ENCODE peak calls at places on chromosomes 13 and 19, in nine cellular contexts. L, F, J, G, P, W, R, X and V are unnamed samples.

GRCh38 chr19:50331187-50332013 is 2.2 kb upstream of the KCNC3 start:
- DNase-seq in L (no peak), F (no peak), J (no peak), G (no peak), P (no peak), W (no peak), R (no peak), X (no peak), V (no peak)

GRCh38 chr13:78600317-78600899 is 2.9 kb downstream of the POU4F1 start:
- DNase-seq in L (no peak), F (no peak), J (no peak), G (no peak), P (no peak), W (no peak), R (no peak), X (no peak), V (no peak)

GRCh38 chr19:6185093-6185824 is 49.8 kb downstream of the ACSBG2 start:
- DNase-seq in L (no peak), F (no peak), J (no peak), G (no peak), P (no peak), W (no peak), R (no peak), X (no peak), V (no peak)

GRCh38 chr13:51834581-51835158 is 10.3 kb downstream of the TMEM272 start:
- DNase-seq in L (no peak), F (no peak), J (no peak), G (no peak), P (no peak), W (no peak), R (no peak), X (no peak), V (peak)

GRCh38 chr19:17026706-17027427 is at the start of gene CPAMD8:
- DNase-seq in L (no peak), F (no peak), J (no peak), G (no peak), P (no peak), W (no peak), R (no peak), X (no peak), V (no peak)

GRCh38 chr13:85724554-85725432 is 74.4 kb downstream of the SLITRK6 start:
- DNase-seq in L (no peak), F (no peak), J (no peak), G (no peak), P (no peak), W (no peak), R (no peak), X (peak), V (no peak)

GRCh38 chr19:4693078-4693350 is 22.9 kb upstream of the MYDGF start:
- DNase-seq in L (no peak), F (no peak), J (no peak), G (no peak), P (no peak), W (no peak), R (no peak), X (no peak), V (no peak)

GRCh38 chr19:39778763-39779162 is at the start of gene LEUTX:
- DNase-seq in L (no peak), F (no peak), J (no peak), G (no peak), P (no peak), W (no peak), R (no peak), X (no peak), V (no peak)

GRCh38 chr19:17821190-17821589 is at the start of gene INSL3:
- DNase-seq in L (no peak), F (no peak), J (no peak), G (no peak), P (no peak), W (no peak), R (no peak), X (no peak), V (no peak)

GRCh38 chr13:33207616-33207964 is 78.0 kb downstream of the STARD13 start:
- DNase-seq in L (peak), F (no peak), J (peak), G (no peak), P (no peak), W (no peak), R (no peak), X (peak), V (no peak)

GRCh38 chr13:100588350-100589177 is at the start of gene GGACT:
- DNase-seq in L (peak), F (no peak), J (no peak), G (peak), P (no peak), W (peak), R (peak), X (peak), V (peak)

GRCh38 chr19:39031368-39032163 is 783 bp downstream of the FBXO27 start:
- DNase-seq in L (peak), F (peak), J (no peak), G (peak), P (peak), W (peak), R (peak), X (peak), V (peak)

GRCh38 chr19:7265963-7266362 is 28.3 kb downstream of the INSR start:
- DNase-seq in L (no peak), F (no peak), J (no peak), G (no peak), P (no peak), W (no peak), R (no peak), X (no peak), V (no peak)

GRCh38 chr13:31046711-31047279 is 114.3 kb downstream of the TEX26 start:
- DNase-seq in L (peak), F (no peak), J (no peak), G (no peak), P (no peak), W (no peak), R (no peak), X (peak), V (no peak)

GRCh38 chr19:7442423-7442822 is 46.4 kb downstream of the PEX11G start:
- DNase-seq in L (peak), F (no peak), J (no peak), G (no peak), P (no peak), W (no peak), R (no peak), X (no peak), V (no peak)

GRCh38 chr13:80901111-80902014 is 560.4 kb upstream of the SPRY2 start:
- DNase-seq in L (peak), F (no peak), J (no peak), G (no peak), P (no peak), W (no peak), R (no peak), X (no peak), V (no peak)

GRCh38 chr19:56946164-56946563 is 105.6 kb upstream of the PEG3 start:
- DNase-seq in L (no peak), F (no peak), J (no peak), G (no peak), P (no peak), W (no peak), R (no peak), X (no peak), V (no peak)

GRCh38 chr13:77952737-77953136 is 34.1 kb upstream of the EDNRB start:
- DNase-seq in L (no peak), F (no peak), J (no peak), G (no peak), P (no peak), W (no peak), R (no peak), X (no peak), V (no peak)

GRCh38 chr13:37488682-37489081 is 109.9 kb downstream of the POSTN start:
- DNase-seq in L (peak), F (no peak), J (no peak), G (no peak), P (no peak), W (no peak), R (no peak), X (no peak), V (no peak)

GRCh38 chr19:44401108-44401786 is at the start of gene ZNF285:
- DNase-seq in L (peak), F (peak), J (peak), G (peak), P (no peak), W (no peak), R (peak), X (peak), V (peak)

GRCh38 chr19:17255150-17255621 is 9.4 kb downstream of the USHBP1 start:
- DNase-seq in L (no peak), F (no peak), J (no peak), G (no peak), P (no peak), W (no peak), R (no peak), X (no peak), V (no peak)